ENCODE peak calls at places on chromosomes 7 and 10, in five cellular contexts. T is WTC11, Z is IMR-90, M is K562, V is GM12878. K is an unnamed sample.

GRCh38 chr10:18582803-18583202 is 68.6 kb downstream of the NSUN6 start:
- DNase-seq in V (no peak), T (no peak), Z (peak; percentile 11), M (peak; percentile 63), K (no peak)

GRCh38 chr10:132809237-132810140 is 23.5 kb upstream of the NKX6-2 start:
- DNase-seq in M (no peak), T (no peak), Z (no peak), V (no peak), K (no peak)

GRCh38 chr7:64433590-64433989 is 119.8 kb downstream of the ZNF736 start:
- DNase-seq in T (no peak), V (no peak), M (peak; percentile 11), Z (no peak), K (no peak)

GRCh38 chr10:102814873-102815661 is 22.1 kb downstream of the CYP17A1 start:
- DNase-seq in V (no peak), M (peak; percentile 34), Z (peak; percentile 68), T (no peak), K (no peak)

GRCh38 chr7:40946549-40946948 is 756.3 kb downstream of the INHBA start:
- DNase-seq in T (no peak), V (no peak), M (no peak), Z (no peak), K (no peak)

GRCh38 chr7:86665669-86666068 is 22.0 kb downstream of the GRM3 start:
- DNase-seq in V (no peak), T (no peak), Z (no peak), M (no peak), K (no peak)

GRCh38 chr10:96919785-96920425 is 87.8 kb downstream of the LCOR start:
- DNase-seq in V (peak; percentile 23), Z (peak; percentile 11), T (no peak), M (no peak), K (no peak)

GRCh38 chr10:109405338-109405737 is 518.0 kb downstream of the XPNPEP1 start:
- DNase-seq in Z (no peak), T (no peak), V (no peak), M (no peak), K (no peak)

GRCh38 chr7:105896407-105896842 is 20.0 kb upstream of the ATXN7L1 start:
- DNase-seq in Z (no peak), V (no peak), T (no peak), M (no peak), K (no peak)

GRCh38 chr10:74418285-74418872 is 267.4 kb downstream of the ADK start:
- DNase-seq in T (no peak), Z (no peak), V (no peak), M (peak; percentile 53), K (no peak)

GRCh38 chr7:92697012-92697411 is 106.8 kb upstream of the FAM133B start:
- DNase-seq in Z (no peak), V (no peak), M (no peak), T (no peak), K (no peak)

GRCh38 chr10:48549236-48549635 is 55.6 kb downstream of the ARHGAP22 start:
- DNase-seq in T (no peak), V (no peak), Z (no peak), M (no peak), K (no peak)

GRCh38 chr10:112269266-112269665 is 13.9 kb upstream of the TECTB start:
- DNase-seq in M (no peak), Z (peak; percentile 69), V (no peak), T (no peak), K (no peak)

GRCh38 chr10:71779641-71780040 is 6.3 kb upstream of the VSIR start:
- DNase-seq in M (no peak), T (no peak), V (no peak), Z (no peak), K (no peak)

GRCh38 chr10:59336632-59337031 is 25.7 kb downstream of the FAM13C start:
- DNase-seq in V (no peak), T (no peak), Z (peak; percentile 74), M (no peak), K (no peak)

GRCh38 chr10:81179805-81180452 is 642.2 kb downstream of the SH2D4B start:
- DNase-seq in M (peak; percentile 10), Z (peak; percentile 2), V (peak; percentile 16), T (peak; percentile 18), K (peak; percentile 36)

GRCh38 chr7:131327049-131327625 is 539 bp upstream of the MKLN1 start:
- DNase-seq in V (no peak), M (peak; percentile 69), T (no peak), Z (peak; percentile 79), K (peak; percentile 77)

GRCh38 chr10:61355211-61355610 is 98.0 kb downstream of the TMEM26 start:
- DNase-seq in T (no peak), M (no peak), V (no peak), Z (no peak), K (no peak)

GRCh38 chr10:69045441-69046300 is 42.2 kb upstream of the SRGN start:
- DNase-seq in T (no peak), Z (peak; percentile 62), M (no peak), V (peak; percentile 93), K (no peak)

GRCh38 chr7:82677493-82677892 is 233.9 kb upstream of the CACNA2D1 start:
- DNase-seq in Z (peak; percentile 43), T (no peak), M (no peak), V (no peak), K (no peak)

GRCh38 chr7:129649128-129649690 is 37.7 kb downstream of the NRF1 start:
- DNase-seq in Z (no peak), M (no peak), V (no peak), T (no peak), K (no peak)

GRCh38 chr7:84921154-84921553 is 265.7 kb downstream of the SEMA3D start:
- DNase-seq in M (no peak), Z (no peak), T (no peak), V (no peak), K (no peak)

GRCh38 chr7:99406557-99406956 is 1.8 kb downstream of the PDAP1 start:
- DNase-seq in V (no peak), T (no peak), Z (no peak), M (peak; percentile 53), K (no peak)

GRCh38 chr7:63040966-63041610 is 957.6 kb upstream of the ZNF722 start:
- DNase-seq in V (no peak), Z (no peak), T (no peak), M (no peak), K (no peak)

GRCh38 chr10:49666685-49667084 is 12.8 kb upstream of the C10orf53 start:
- DNase-seq in Z (no peak), T (no peak), V (no peak), M (no peak), K (no peak)

GRCh38 chr10:4353964-4354363 is 472.0 kb upstream of the AKR1E2 start:
- DNase-seq in T (no peak), V (no peak), M (no peak), Z (peak; percentile 72), K (peak; percentile 31)

GRCh38 chr7:11831727-11832495 is at the start of gene THSD7A:
- DNase-seq in T (peak; percentile 69), M (no peak), Z (peak; percentile 13), V (no peak), K (peak; percentile 46)

GRCh38 chr10:1253476-1254353 is 197.5 kb downstream of the WDR37 start:
- DNase-seq in Z (no peak), T (no peak), M (no peak), V (no peak), K (no peak)

GRCh38 chr7:252981-253380 is 37.0 kb upstream of the FOXL3 start:
- DNase-seq in M (no peak), V (no peak), T (no peak), Z (no peak), K (no peak)

GRCh38 chr10:22821501-22821900 is 106.4 kb upstream of the ARMC3 start:
- DNase-seq in Z (peak; percentile 86), M (no peak), V (no peak), T (no peak), K (no peak)
- TF ChIP-seq USF2 in Z (peak; percentile 44), M (no peak), V (no peak), T (no peak), K (no peak)

DNA sequence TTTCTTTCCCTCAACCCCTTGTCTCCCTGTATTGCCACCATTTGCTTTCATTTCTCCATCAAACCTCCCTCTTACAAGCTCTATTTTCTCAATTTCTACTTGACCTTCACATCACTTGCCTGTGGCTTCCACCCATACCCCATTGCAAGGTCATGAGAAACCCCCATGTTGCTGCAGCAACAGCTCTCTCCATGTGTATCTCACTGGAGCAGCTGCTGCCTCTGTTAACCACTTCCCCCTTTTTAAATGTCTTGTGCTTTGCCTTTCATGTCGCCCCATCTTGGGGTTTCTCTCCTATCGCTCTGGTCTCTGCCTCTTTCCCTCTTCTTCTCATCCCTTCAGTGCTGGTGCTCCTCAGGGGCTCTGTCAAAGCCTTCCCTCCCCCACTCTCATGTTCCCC is 148.8 kb downstream of the CHN2 start:
- DNase-seq in M (no peak), V (no peak), Z (no peak), T (no peak), K (no peak)
- TF ChIP-seq USF2 in M (no peak), V (no peak), Z (no peak), T (no peak), K (no peak)

DNA sequence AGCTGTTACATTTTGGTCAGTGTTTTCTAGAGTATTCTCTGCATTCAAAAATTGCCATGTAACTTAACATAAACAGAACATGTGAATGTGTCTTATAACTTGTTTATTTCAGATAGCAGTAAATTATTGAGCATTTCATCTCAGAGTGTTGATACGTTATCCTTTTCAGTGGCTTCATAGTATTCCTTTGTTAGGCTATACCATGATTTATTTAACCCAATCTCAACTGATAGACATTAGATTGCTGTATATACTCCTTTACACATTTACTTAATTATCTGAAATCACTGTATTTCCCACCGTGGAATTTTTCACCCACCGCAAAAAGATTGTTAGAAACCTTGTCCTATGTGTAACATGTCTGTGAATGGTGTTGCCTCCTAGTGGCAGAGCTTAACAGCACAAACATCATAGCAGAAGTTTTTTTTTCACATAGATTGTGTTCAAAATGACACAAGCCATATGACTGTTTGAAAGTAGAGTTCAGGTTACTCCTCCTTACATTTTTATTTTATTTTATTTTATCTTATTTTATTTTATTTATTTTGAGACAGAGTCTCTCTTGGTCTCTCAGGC is 21.4 kb downstream of the SLF2 start:
- DNase-seq in V (no peak), Z (no peak), T (no peak), M (peak; percentile 11), K (peak; percentile 39)
- TF ChIP-seq USF2 in V (no peak), Z (no peak), T (no peak), M (no peak), K (no peak)

GRCh38 chr10:14184841-14185500 is 145.8 kb downstream of the FRMD4A start:
- DNase-seq in M (peak; percentile 44), T (no peak), V (peak; percentile 72), Z (peak; percentile 32), K (no peak)
- TF ChIP-seq USF2 in M (no peak), T (no peak), V (no peak), Z (no peak), K (no peak)

GRCh38 chr10:10520391-10521385 is 497.0 kb upstream of the CELF2 start:
- DNase-seq in M (no peak), Z (peak; percentile 48), T (no peak), V (peak; percentile 24), K (no peak)

GRCh38 chr10:10515479-10516204 is 502.0 kb upstream of the CELF2 start:
- DNase-seq in Z (no peak), M (no peak), T (no peak), V (no peak), K (no peak)

GRCh38 chr10:10516731-10517130 is 500.9 kb upstream of the CELF2 start:
- DNase-seq in Z (no peak), T (no peak), V (no peak), M (no peak), K (no peak)

GRCh38 chr10:10517866-10518265 is 499.8 kb upstream of the CELF2 start:
- DNase-seq in V (no peak), T (no peak), Z (no peak), M (no peak), K (no peak)

GRCh38 chr10:10519674-10520073 is 498.0 kb upstream of the CELF2 start:
- DNase-seq in M (no peak), V (no peak), T (no peak), Z (no peak), K (no peak)
- TF ChIP-seq USF2 in M (no peak), V (no peak), T (no peak), Z (no peak), K (no peak)